ENCODE peak calls at places on chromosomes 3 and 15, in seven cellular contexts. A, U, M, J, C, E and V are unnamed samples.
A peak's percentile ranks its signal among the peaks of the same experiment; 100 is the strongest.

GRCh38 chr3:37118163-37118562 is 56.2 kb downstream of the LRRFIP2 start:
- DNase-seq in U (no peak), E (no peak), M (no peak), J (no peak), C (no peak), A (no peak), V (no peak)

GRCh38 chr3:102037791-102038190 is 188.5 kb downstream of the NFKBIZ start:
- DNase-seq in M (no peak), C (no peak), U (peak; percentile 64), J (no peak), E (no peak), A (no peak), V (no peak)

GRCh38 chr15:98548172-98548971 is 100.0 kb upstream of the IGF1R start:
- DNase-seq in E (no peak), M (peak; percentile 67), C (peak; percentile 44), A (peak; percentile 41), J (peak; percentile 54), U (peak; percentile 76), V (peak; percentile 79)

GRCh38 chr3:122661633-122662032 is 19.0 kb upstream of the PARP14 start:
- DNase-seq in A (no peak), M (no peak), J (no peak), E (no peak), U (no peak), C (no peak), V (peak; percentile 66)

GRCh38 chr3:120678331-120678845 is 3.7 kb downstream of the HGD start:
- DNase-seq in J (no peak), E (no peak), M (peak; percentile 35), C (peak; percentile 92), U (peak; percentile 83), A (no peak), V (peak; percentile 87)

GRCh38 chr3:27507515-27508266 is 23.5 kb upstream of the SLC4A7 start:
- DNase-seq in M (no peak), C (no peak), U (peak; percentile 17), E (no peak), A (no peak), J (no peak), V (no peak)

GRCh38 chr3:5376761-5377160 is 189.3 kb downstream of the EDEM1 start:
- DNase-seq in J (no peak), C (no peak), U (no peak), E (no peak), A (no peak), M (no peak), V (no peak)

GRCh38 chr3:171184372-171184771 is 157.9 kb upstream of the SLC2A2 start:
- DNase-seq in J (no peak), A (no peak), E (no peak), U (no peak), M (no peak), C (no peak), V (no peak)

GRCh38 chr3:145395421-145395820 is 765.6 kb downstream of the PLOD2 start:
- DNase-seq in C (no peak), U (no peak), J (no peak), E (no peak), A (no peak), M (no peak), V (no peak)